ENCODE peak calls at places on chromosome 21, in six cellular contexts. K is cardiac fibroblast, R is fibroblast of lung, P is spleen, O is psoas muscle, N is fibroblast of mammary gland. Q is an unnamed sample.

GRCh38 chr21:41446571-41446970 is 20.5 kb downstream of the MX1 start:
- DNase-seq in K (no peak), R (no peak), P (no peak), O (no peak), N (no peak), Q (no peak)

GRCh38 chr21:39681845-39682244 is 63.1 kb upstream of the IGSF5 start:
- DNase-seq in K (no peak), R (peak), P (no peak), O (no peak), N (peak), Q (peak)

GRCh38 chr21:21200103-21200938 is 202.1 kb downstream of the NCAM2 start:
- DNase-seq in K (peak), R (peak), P (no peak), O (peak), N (peak), Q (peak)

GRCh38 chr21:29718081-29718815 is 221.5 kb downstream of the GRIK1 start:
- DNase-seq in K (peak), R (peak), P (no peak), O (no peak), N (peak), Q (no peak)

GRCh38 chr21:45514311-45515021 is 27.8 kb downstream of the SLC19A1 start:
- DNase-seq in K (no peak), R (no peak), P (peak), O (peak), N (no peak), Q (no peak)

GRCh38 chr21:39602793-39603192 is 9.9 kb upstream of the B3GALT5 start:
- DNase-seq in K (no peak), R (no peak), P (no peak), O (no peak), N (no peak), Q (no peak)

GRCh38 chr21:42599962-42600361 is 53.5 kb upstream of the PDE9A start:
- DNase-seq in K (no peak), R (no peak), P (no peak), O (no peak), N (no peak), Q (no peak)

GRCh38 chr21:45281411-45282282 is 6.0 kb downstream of the POFUT2 start:
- DNase-seq in K (no peak), R (no peak), P (peak), O (no peak), N (no peak), Q (no peak)

GRCh38 chr21:45845790-45846130 is 135.8 kb upstream of the COL6A1 start:
- DNase-seq in K (no peak), R (no peak), P (no peak), O (no peak), N (no peak), Q (no peak)

GRCh38 chr21:45821315-45822001 is 160.1 kb upstream of the COL6A1 start:
- DNase-seq in K (no peak), R (no peak), P (no peak), O (no peak), N (no peak), Q (no peak)

GRCh38 chr21:45548711-45549491 is 6.7 kb upstream of the SLC19A1 start:
- DNase-seq in K (no peak), R (no peak), P (peak), O (no peak), N (no peak), Q (no peak)

GRCh38 chr21:44618504-44618903 is 6.6 kb downstream of the KRTAP10-8 start:
- DNase-seq in K (peak), R (peak), P (peak), O (peak), N (no peak), Q (no peak)

DNA sequence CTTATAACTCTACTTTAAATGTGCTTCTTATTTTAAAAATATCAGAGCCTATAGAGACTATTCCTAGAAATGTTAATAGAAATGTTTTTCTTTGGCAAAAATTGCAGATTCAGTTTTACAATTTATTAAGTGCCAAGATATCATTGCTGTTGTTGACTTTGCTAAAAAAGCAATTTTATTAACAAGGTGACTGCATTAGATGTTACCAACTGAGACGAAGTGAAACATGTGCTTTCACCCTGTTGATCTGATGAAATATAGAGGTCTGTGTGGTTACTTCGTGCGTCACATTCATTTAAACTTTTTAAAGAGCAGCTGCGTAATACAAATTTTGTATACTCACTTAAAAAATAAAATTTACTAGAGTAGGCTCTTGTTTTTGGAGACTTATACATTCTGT is 465.7 kb downstream of the USP25 start:
- DNase-seq in K (peak), R (peak), P (no peak), O (no peak), N (peak), Q (no peak)
- H3K4me3 ChIP-seq in K (peak), R (peak), P (no peak), O (peak), N (peak), Q (peak)

GRCh38 chr21:14070049-14070893 is 140.5 kb downstream of the LIPI start:
- DNase-seq in K (no peak), R (no peak), P (no peak), O (no peak), N (no peak), Q (no peak)
- TF ChIP-seq CTCF in K (no peak), R (no peak), P (no peak), O (no peak), N (no peak), Q (no peak)

GRCh38 chr21:33069243-33069642 is 698 bp upstream of the OLIG1 start:
- DNase-seq in K (no peak), R (no peak), P (no peak), O (no peak), N (no peak), Q (no peak)

GRCh38 chr21:33071878-33072306 is 2.0 kb downstream of the OLIG1 start:
- DNase-seq in K (no peak), R (peak), P (no peak), O (no peak), N (peak), Q (no peak)

GRCh38 chr21:33069994-33070811 is at the start of gene OLIG1:
- DNase-seq in K (peak), R (no peak), P (peak), O (peak), N (peak), Q (no peak)

GRCh38 chr21:33069645-33069993 is 322 bp upstream of the OLIG1 start:
- DNase-seq in K (no peak), R (no peak), P (no peak), O (no peak), N (no peak), Q (no peak)

DNA sequence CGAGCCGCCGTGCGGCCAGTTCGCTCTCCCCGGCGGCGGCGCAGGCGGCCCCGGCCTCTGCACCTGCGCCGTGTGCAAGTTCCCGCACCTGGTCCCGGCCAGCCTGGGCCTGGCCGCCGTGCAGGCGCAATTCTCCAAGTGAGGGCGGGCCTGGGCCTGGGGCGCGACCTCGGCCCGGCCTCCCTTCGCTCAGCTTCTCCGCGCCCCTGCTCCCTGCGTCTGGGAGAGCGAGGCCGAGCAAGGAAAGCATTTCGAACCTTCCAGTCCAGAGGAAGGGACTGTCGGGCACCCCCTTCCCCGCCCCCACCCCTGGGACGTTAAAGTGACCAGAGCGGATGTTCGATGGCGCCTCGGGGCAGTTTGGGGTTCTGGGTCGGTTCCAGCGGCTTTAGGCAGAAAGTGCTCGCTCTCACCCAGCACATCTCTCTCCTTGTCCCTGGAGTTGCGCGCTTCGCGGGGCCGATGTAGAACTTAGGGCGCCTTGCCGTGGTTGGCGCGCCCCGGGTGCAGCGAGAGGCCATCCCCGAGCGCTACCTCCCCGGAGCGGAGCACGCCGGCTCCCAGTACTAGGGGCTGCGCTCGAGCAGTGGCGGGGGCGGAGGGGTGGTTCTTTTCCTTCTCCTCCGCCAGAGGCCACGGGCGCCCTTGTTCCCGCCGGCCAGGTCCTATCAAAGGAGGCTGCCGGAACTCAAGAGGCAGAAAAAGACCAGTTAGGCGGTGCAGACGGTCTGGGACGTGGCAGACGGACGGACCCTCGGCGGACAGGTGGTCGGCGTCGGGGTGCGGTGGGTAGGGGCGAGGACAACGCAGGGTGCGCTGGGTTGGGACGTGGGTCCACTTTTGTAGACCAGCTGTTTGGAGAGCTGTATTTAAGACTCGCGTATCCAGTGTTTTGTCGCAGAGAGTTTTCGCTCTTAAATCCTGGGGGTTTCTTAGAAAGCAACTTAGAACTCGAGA is 1.3 kb downstream of the OLIG1 start:
- DNase-seq in K (no peak), R (no peak), P (peak), O (no peak), N (no peak), Q (no peak)
- H3K4me3 ChIP-seq in K (no peak), R (peak), P (peak), O (peak), N (no peak), Q (no peak)

DNA sequence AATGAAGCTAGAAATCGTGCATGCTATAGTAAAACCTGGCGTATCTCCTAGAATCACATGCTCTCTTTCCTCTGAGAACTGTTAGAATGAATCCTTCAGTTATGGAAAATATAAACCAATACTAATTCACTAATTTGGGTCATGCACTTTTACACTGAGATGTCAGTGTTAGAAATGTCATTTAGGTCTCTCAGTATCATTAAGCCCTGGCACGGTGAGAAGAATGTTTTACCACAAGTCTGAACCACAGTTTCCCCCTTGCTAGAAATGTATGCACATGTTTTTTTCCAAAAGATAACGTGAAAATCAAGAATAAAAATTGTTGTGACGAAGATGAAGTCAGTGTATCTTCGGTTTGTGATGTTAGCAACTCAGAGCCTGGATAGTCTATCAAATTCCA is 1062.8 kb upstream of the NCAM2 start:
- DNase-seq in K (no peak), R (no peak), P (no peak), O (no peak), N (no peak), Q (no peak)
- TF ChIP-seq CTCF in K (no peak), R (no peak), P (no peak), O (no peak), N (no peak), Q (no peak)

GRCh38 chr21:37877888-37878684 is 38.2 kb downstream of the KCNJ6 start:
- DNase-seq in K (no peak), R (no peak), P (no peak), O (no peak), N (no peak), Q (no peak)

GRCh38 chr21:37874904-37875780 is 41.1 kb downstream of the KCNJ6 start:
- DNase-seq in K (no peak), R (no peak), P (no peak), O (no peak), N (no peak), Q (no peak)

GRCh38 chr21:37878946-37879660 is 37.2 kb downstream of the KCNJ6 start:
- DNase-seq in K (peak), R (peak), P (no peak), O (no peak), N (peak), Q (no peak)

GRCh38 chr21:37874481-37874880 is 41.8 kb downstream of the KCNJ6 start:
- DNase-seq in K (no peak), R (no peak), P (no peak), O (no peak), N (no peak), Q (no peak)

GRCh38 chr21:37877171-37877570 is 39.1 kb downstream of the KCNJ6 start:
- DNase-seq in K (peak), R (peak), P (no peak), O (no peak), N (peak), Q (no peak)
- H3K4me3 ChIP-seq in K (no peak), R (no peak), P (no peak), O (no peak), N (no peak), Q (no peak)

DNA sequence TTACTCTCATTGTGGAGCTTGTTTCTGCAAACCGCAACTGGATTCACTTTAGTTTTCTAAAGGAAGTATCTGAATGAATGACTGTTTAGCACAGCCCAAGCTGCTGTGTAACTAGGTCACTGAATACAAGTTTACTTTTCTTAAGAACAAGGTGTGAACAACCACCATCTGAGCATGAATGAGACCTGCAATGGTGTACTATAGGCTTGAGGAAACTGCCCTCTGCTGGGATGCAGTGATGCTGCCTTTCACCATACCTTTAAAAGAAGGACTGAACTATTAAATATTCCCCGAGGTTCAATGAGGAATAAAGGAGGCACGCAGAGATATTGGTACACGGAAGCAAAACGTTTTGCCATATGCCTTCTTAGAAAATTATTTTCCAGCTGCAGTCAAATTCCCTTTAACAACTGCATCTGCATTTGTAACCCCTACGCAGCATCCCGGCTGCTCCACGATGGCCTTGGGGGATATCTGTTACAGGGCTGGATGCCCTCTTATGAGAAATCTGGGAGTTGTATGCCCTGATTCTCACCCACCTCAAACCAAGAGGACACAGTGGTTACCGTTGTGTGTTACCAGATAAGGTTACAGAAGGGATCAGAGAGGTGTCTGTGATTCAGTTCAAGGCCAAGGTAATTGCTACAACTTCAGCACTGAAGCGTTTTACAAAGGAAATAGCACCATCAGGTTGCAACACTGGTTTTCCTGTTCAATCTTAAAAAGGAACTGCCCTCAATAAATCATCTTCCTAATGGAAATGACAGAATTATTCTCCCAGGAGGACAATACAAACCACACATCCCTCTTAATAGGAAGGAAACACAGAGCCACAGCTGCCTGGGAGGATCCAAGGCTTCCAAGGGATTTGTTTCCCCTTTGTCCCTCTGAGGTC is 470.5 kb downstream of the LTN1 start:
- DNase-seq in K (peak), R (peak), P (no peak), O (no peak), N (peak), Q (peak)
- TF ChIP-seq CTCF in K (peak), R (peak), P (no peak), O (no peak), N (peak), Q (peak)

DNA sequence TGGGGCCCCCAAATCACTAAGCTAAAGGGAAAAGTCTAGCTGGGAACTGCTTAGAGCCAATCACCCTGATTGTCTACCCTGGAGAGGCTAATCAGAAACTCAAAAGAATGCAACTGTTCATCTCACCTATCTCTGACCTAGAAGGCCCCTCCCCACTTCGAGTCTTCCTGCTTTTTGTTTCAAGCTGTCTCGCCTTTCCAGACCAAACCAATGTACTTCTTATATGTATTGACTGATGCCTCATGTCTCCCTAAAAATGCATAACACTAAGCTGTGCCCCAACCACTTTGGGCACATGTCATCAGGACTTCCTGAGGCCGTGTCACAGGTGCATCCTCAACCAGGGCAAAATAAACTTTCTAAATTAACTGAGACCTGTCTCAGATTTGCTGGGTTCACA is 209.5 kb downstream of the APP start:
- DNase-seq in K (no peak), R (no peak), P (no peak), O (no peak), N (no peak), Q (no peak)
- H3K4me3 ChIP-seq in K (no peak), R (no peak), P (no peak), O (no peak), N (no peak), Q (no peak)

GRCh38 chr21:14863745-14864210 is 201.0 kb downstream of the NRIP1 start:
- DNase-seq in K (peak), R (peak), P (no peak), O (no peak), N (peak), Q (no peak)

GRCh38 chr21:14866859-14867560 is 197.8 kb downstream of the NRIP1 start:
- DNase-seq in K (no peak), R (no peak), P (no peak), O (no peak), N (no peak), Q (no peak)

GRCh38 chr21:14869984-14870840 is 194.6 kb downstream of the NRIP1 start:
- DNase-seq in K (no peak), R (no peak), P (no peak), O (no peak), N (no peak), Q (no peak)

GRCh38 chr21:14862794-14863720 is 201.7 kb downstream of the NRIP1 start:
- DNase-seq in K (peak), R (peak), P (no peak), O (no peak), N (peak), Q (no peak)

GRCh38 chr21:14864211-14865021 is 200.4 kb downstream of the NRIP1 start:
- DNase-seq in K (peak), R (peak), P (peak), O (peak), N (peak), Q (peak)
- TF ChIP-seq CTCF in K (peak), R (peak), P (peak), O (peak), N (peak), Q (peak)

DNA sequence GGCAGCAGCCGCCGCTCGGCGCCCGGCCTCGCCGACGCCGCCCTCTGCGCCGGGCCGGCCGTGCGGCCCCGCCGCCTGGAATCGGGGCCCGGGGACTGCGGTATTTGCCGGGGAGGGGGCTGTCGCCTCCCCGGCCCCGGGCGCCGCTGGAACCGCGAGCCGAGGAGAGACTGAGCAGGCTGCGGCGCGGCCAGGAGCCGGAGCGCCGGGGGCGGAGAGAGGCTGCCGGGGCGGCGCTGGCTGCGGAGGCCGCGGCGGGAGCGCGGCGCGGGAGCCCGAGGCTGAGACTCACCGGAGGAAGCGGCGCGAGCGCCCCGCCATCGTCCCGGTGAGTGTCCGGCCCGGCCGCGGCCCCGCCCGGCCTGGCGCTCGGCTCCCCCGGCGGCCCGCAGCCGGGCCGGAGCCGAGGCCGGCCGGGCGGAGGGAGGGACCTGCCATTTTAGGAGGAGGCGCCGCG is 756 bp downstream of the DYRK1A start:
- DNase-seq in K (no peak), R (no peak), P (peak), O (no peak), N (no peak), Q (no peak)
- H3K4me3 ChIP-seq in K (peak), R (peak), P (peak), O (peak), N (peak), Q (peak)